ENCODE peak calls at places on chromosomes 11 and 22, in five cellular contexts. One of them, this sample, is unnamed.

GRCh38 chr22:49880281-49880680 is 26.6 kb downstream of the ZBED4 start:
- DNase-seq in activated T-cell treated with anti-CD3 and anti-CD28 coated beads for 1 hour: no peak
- DNase-seq in NCI-H2171: no peak
- DNase-seq in T-helper 9 cell: no peak
- DNase-seq in heart right ventricle: no peak
- DNase-seq in this sample: no peak

GRCh38 chr11:125378083-125378482 is 118.0 kb downstream of the FEZ1 start:
- DNase-seq in activated T-cell treated with anti-CD3 and anti-CD28 coated beads for 1 hour: no peak
- DNase-seq in NCI-H2171: no peak
- DNase-seq in T-helper 9 cell: no peak
- DNase-seq in heart right ventricle: no peak
- DNase-seq in this sample: no peak

GRCh38 chr22:23007823-23008222 is 62.5 kb upstream of the GNAZ start:
- DNase-seq in activated T-cell treated with anti-CD3 and anti-CD28 coated beads for 1 hour: no peak
- DNase-seq in NCI-H2171: no peak
- DNase-seq in T-helper 9 cell: no peak
- DNase-seq in heart right ventricle: no peak
- DNase-seq in this sample: no peak

GRCh38 chr11:27532652-27533325 is 26.2 kb upstream of the LIN7C start:
- DNase-seq in activated T-cell treated with anti-CD3 and anti-CD28 coated beads for 1 hour: no peak
- DNase-seq in NCI-H2171: no peak
- DNase-seq in T-helper 9 cell: no peak
- DNase-seq in heart right ventricle: no peak
- DNase-seq in this sample: no peak

GRCh38 chr11:17272823-17273222 is 3.7 kb upstream of the NUCB2 start:
- DNase-seq in activated T-cell treated with anti-CD3 and anti-CD28 coated beads for 1 hour: no peak
- DNase-seq in NCI-H2171: no peak
- DNase-seq in T-helper 9 cell: no peak
- DNase-seq in heart right ventricle: no peak
- DNase-seq in this sample: no peak

GRCh38 chr11:34936945-34937344 is 20.5 kb downstream of the PDHX start:
- DNase-seq in activated T-cell treated with anti-CD3 and anti-CD28 coated beads for 1 hour: no peak
- DNase-seq in NCI-H2171: no peak
- DNase-seq in T-helper 9 cell: no peak
- DNase-seq in heart right ventricle: no peak
- DNase-seq in this sample: no peak

GRCh38 chr11:114273890-114274635 is 22.1 kb upstream of the NNMT start:
- DNase-seq in activated T-cell treated with anti-CD3 and anti-CD28 coated beads for 1 hour: no peak
- DNase-seq in NCI-H2171: no peak
- DNase-seq in T-helper 9 cell: no peak
- DNase-seq in heart right ventricle: no peak
- DNase-seq in this sample: no peak

GRCh38 chr11:131217313-131218297 is 152.8 kb upstream of the NTM start:
- DNase-seq in activated T-cell treated with anti-CD3 and anti-CD28 coated beads for 1 hour: no peak
- DNase-seq in NCI-H2171: no peak
- DNase-seq in T-helper 9 cell: no peak
- DNase-seq in heart right ventricle: no peak
- DNase-seq in this sample: no peak

GRCh38 chr11:11992257-11992690 is 16.2 kb downstream of the DKK3 start:
- DNase-seq in activated T-cell treated with anti-CD3 and anti-CD28 coated beads for 1 hour: no peak
- DNase-seq in NCI-H2171: no peak
- DNase-seq in T-helper 9 cell: no peak
- DNase-seq in heart right ventricle: no peak
- DNase-seq in this sample: no peak

GRCh38 chr11:31655483-31655882 is 145.9 kb downstream of the ELP4 start:
- DNase-seq in activated T-cell treated with anti-CD3 and anti-CD28 coated beads for 1 hour: no peak
- DNase-seq in NCI-H2171: no peak
- DNase-seq in T-helper 9 cell: no peak
- DNase-seq in heart right ventricle: no peak
- DNase-seq in this sample: no peak

GRCh38 chr11:112656772-112657428 is 304.3 kb upstream of the NCAM1 start:
- DNase-seq in activated T-cell treated with anti-CD3 and anti-CD28 coated beads for 1 hour: no peak
- DNase-seq in NCI-H2171: no peak
- DNase-seq in T-helper 9 cell: no peak
- DNase-seq in heart right ventricle: no peak
- DNase-seq in this sample: no peak

GRCh38 chr11:69965821-69966582 is 112.1 kb upstream of the ANO1 start:
- DNase-seq in activated T-cell treated with anti-CD3 and anti-CD28 coated beads for 1 hour: no peak
- DNase-seq in NCI-H2171: no peak
- DNase-seq in T-helper 9 cell: no peak
- DNase-seq in heart right ventricle: no peak
- DNase-seq in this sample: no peak

GRCh38 chr11:114779189-114779588 is 100.9 kb downstream of the NXPE2 start:
- DNase-seq in activated T-cell treated with anti-CD3 and anti-CD28 coated beads for 1 hour: no peak
- DNase-seq in NCI-H2171: no peak
- DNase-seq in T-helper 9 cell: no peak
- DNase-seq in heart right ventricle: no peak
- DNase-seq in this sample: no peak

GRCh38 chr11:825366-826231 is 2.1 kb upstream of the CRACR2B start:
- DNase-seq in activated T-cell treated with anti-CD3 and anti-CD28 coated beads for 1 hour: no peak
- DNase-seq in NCI-H2171: no peak
- DNase-seq in T-helper 9 cell: no peak
- DNase-seq in heart right ventricle: no peak
- DNase-seq in this sample: no peak

GRCh38 chr22:42829311-42829710 is 27.8 kb downstream of the ARFGAP3 start:
- DNase-seq in activated T-cell treated with anti-CD3 and anti-CD28 coated beads for 1 hour: no peak
- DNase-seq in NCI-H2171: no peak
- DNase-seq in T-helper 9 cell: no peak
- DNase-seq in heart right ventricle: no peak
- DNase-seq in this sample: no peak

GRCh38 chr11:108813086-108813485 is 148.2 kb downstream of the DDX10 start:
- DNase-seq in activated T-cell treated with anti-CD3 and anti-CD28 coated beads for 1 hour: no peak
- DNase-seq in NCI-H2171: no peak
- DNase-seq in T-helper 9 cell: no peak
- DNase-seq in heart right ventricle: no peak
- DNase-seq in this sample: no peak

GRCh38 chr22:49975543-49976389 is 15.2 kb downstream of the PIM3 start:
- DNase-seq in activated T-cell treated with anti-CD3 and anti-CD28 coated beads for 1 hour: no peak
- DNase-seq in NCI-H2171: no peak
- DNase-seq in T-helper 9 cell: no peak
- DNase-seq in heart right ventricle: peak
- DNase-seq in this sample: no peak

GRCh38 chr11:46309669-46310288 is 32.3 kb downstream of the CREB3L1 start:
- DNase-seq in activated T-cell treated with anti-CD3 and anti-CD28 coated beads for 1 hour: no peak
- DNase-seq in NCI-H2171: no peak
- DNase-seq in T-helper 9 cell: no peak
- DNase-seq in heart right ventricle: no peak
- DNase-seq in this sample: no peak

GRCh38 chr11:13110929-13111812 is 102.1 kb downstream of the RASSF10 start:
- DNase-seq in activated T-cell treated with anti-CD3 and anti-CD28 coated beads for 1 hour: no peak
- DNase-seq in NCI-H2171: no peak
- DNase-seq in T-helper 9 cell: no peak
- DNase-seq in heart right ventricle: peak
- DNase-seq in this sample: no peak

GRCh38 chr11:108880510-108880909 is 215.6 kb downstream of the DDX10 start:
- DNase-seq in activated T-cell treated with anti-CD3 and anti-CD28 coated beads for 1 hour: no peak
- DNase-seq in NCI-H2171: no peak
- DNase-seq in T-helper 9 cell: no peak
- DNase-seq in heart right ventricle: no peak
- DNase-seq in this sample: no peak

GRCh38 chr11:118657238-118657637 is 22.2 kb downstream of the TREH start:
- DNase-seq in activated T-cell treated with anti-CD3 and anti-CD28 coated beads for 1 hour: no peak
- DNase-seq in NCI-H2171: no peak
- DNase-seq in T-helper 9 cell: no peak
- DNase-seq in heart right ventricle: no peak
- DNase-seq in this sample: no peak

GRCh38 chr11:79083346-79083745 is 357.5 kb downstream of the TENM4 start:
- DNase-seq in activated T-cell treated with anti-CD3 and anti-CD28 coated beads for 1 hour: no peak
- DNase-seq in NCI-H2171: no peak
- DNase-seq in T-helper 9 cell: no peak
- DNase-seq in heart right ventricle: no peak
- DNase-seq in this sample: no peak

GRCh38 chr22:21984793-21985192 is 2.2 kb upstream of the TOP3B start:
- DNase-seq in activated T-cell treated with anti-CD3 and anti-CD28 coated beads for 1 hour: no peak
- DNase-seq in NCI-H2171: no peak
- DNase-seq in T-helper 9 cell: no peak
- DNase-seq in heart right ventricle: no peak
- DNase-seq in this sample: no peak

GRCh38 chr11:5151713-5152153 is 2.8 kb downstream of the OR52A1 start:
- DNase-seq in activated T-cell treated with anti-CD3 and anti-CD28 coated beads for 1 hour: no peak
- DNase-seq in NCI-H2171: no peak
- DNase-seq in T-helper 9 cell: no peak
- DNase-seq in heart right ventricle: no peak
- DNase-seq in this sample: no peak

GRCh38 chr22:25032066-25032465 is 79.5 kb downstream of the KIAA1671 start:
- DNase-seq in activated T-cell treated with anti-CD3 and anti-CD28 coated beads for 1 hour: no peak
- DNase-seq in NCI-H2171: no peak
- DNase-seq in T-helper 9 cell: no peak
- DNase-seq in heart right ventricle: no peak
- DNase-seq in this sample: no peak

GRCh38 chr11:1559103-1559951 is 12.7 kb downstream of the DUSP8 start:
- DNase-seq in activated T-cell treated with anti-CD3 and anti-CD28 coated beads for 1 hour: no peak
- DNase-seq in NCI-H2171: no peak
- DNase-seq in T-helper 9 cell: no peak
- DNase-seq in heart right ventricle: peak
- DNase-seq in this sample: no peak

GRCh38 chr11:64268687-64269379 is 15.6 kb downstream of the BAD start:
- DNase-seq in activated T-cell treated with anti-CD3 and anti-CD28 coated beads for 1 hour: peak
- DNase-seq in NCI-H2171: no peak
- DNase-seq in T-helper 9 cell: peak
- DNase-seq in heart right ventricle: peak
- DNase-seq in this sample: no peak

GRCh38 chr11:57777969-57778317 is 16.3 kb downstream of the CTNND1 start:
- DNase-seq in activated T-cell treated with anti-CD3 and anti-CD28 coated beads for 1 hour: no peak
- DNase-seq in NCI-H2171: no peak
- DNase-seq in T-helper 9 cell: no peak
- DNase-seq in heart right ventricle: no peak
- DNase-seq in this sample: no peak

GRCh38 chr22:38009000-38009806 is 24.8 kb upstream of the SOX10 start:
- DNase-seq in activated T-cell treated with anti-CD3 and anti-CD28 coated beads for 1 hour: no peak
- DNase-seq in NCI-H2171: no peak
- DNase-seq in T-helper 9 cell: no peak
- DNase-seq in heart right ventricle: no peak
- DNase-seq in this sample: no peak

GRCh38 chr11:63862923-63863322 is 24.0 kb downstream of the MARK2 start:
- DNase-seq in activated T-cell treated with anti-CD3 and anti-CD28 coated beads for 1 hour: no peak
- DNase-seq in NCI-H2171: no peak
- DNase-seq in T-helper 9 cell: no peak
- DNase-seq in heart right ventricle: no peak
- DNase-seq in this sample: no peak